ENCODE peak calls at places on chromosomes 7 and 10, in six cellular contexts. One of them, this sample, is unnamed.

GRCh38 chr10:131453772-131454634 is 142.5 kb upstream of the TCERG1L start:
- DNase-seq in mesenchymal stem cell: no peak
- DNase-seq in HCT116: peak
- DNase-seq in GM23248: peak
- DNase-seq in fibroblast of lung: peak
- DNase-seq in PC-3: peak
- DNase-seq in this sample: no peak

GRCh38 chr10:78744521-78745090 is 324.2 kb upstream of the ZMIZ1 start:
- DNase-seq in mesenchymal stem cell: peak
- DNase-seq in HCT116: no peak
- DNase-seq in GM23248: no peak
- DNase-seq in fibroblast of lung: no peak
- DNase-seq in PC-3: no peak
- DNase-seq in this sample: no peak

GRCh38 chr7:139646566-139646965 is 123.1 kb downstream of the CLEC2L start:
- DNase-seq in mesenchymal stem cell: no peak
- DNase-seq in HCT116: no peak
- DNase-seq in GM23248: no peak
- DNase-seq in fibroblast of lung: no peak
- DNase-seq in PC-3: no peak
- DNase-seq in this sample: no peak

GRCh38 chr10:102714621-102715455 is at the start of gene SFXN2:
- DNase-seq in mesenchymal stem cell: no peak
- DNase-seq in HCT116: no peak
- DNase-seq in GM23248: peak
- DNase-seq in fibroblast of lung: no peak
- DNase-seq in PC-3: peak
- DNase-seq in this sample: no peak

GRCh38 chr7:1662101-1662500 is 8.0 kb upstream of the ELFN1 start:
- DNase-seq in mesenchymal stem cell: no peak
- DNase-seq in HCT116: no peak
- DNase-seq in GM23248: no peak
- DNase-seq in fibroblast of lung: no peak
- DNase-seq in PC-3: no peak
- DNase-seq in this sample: no peak

GRCh38 chr10:3077940-3078630 is 10.7 kb downstream of the PFKP start:
- DNase-seq in mesenchymal stem cell: no peak
- DNase-seq in HCT116: no peak
- DNase-seq in GM23248: no peak
- DNase-seq in fibroblast of lung: no peak
- DNase-seq in PC-3: no peak
- DNase-seq in this sample: no peak

GRCh38 chr10:78212786-78213175 is 179.1 kb downstream of the RPS24 start:
- DNase-seq in mesenchymal stem cell: no peak
- DNase-seq in HCT116: no peak
- DNase-seq in GM23248: no peak
- DNase-seq in fibroblast of lung: no peak
- DNase-seq in PC-3: no peak
- DNase-seq in this sample: no peak

GRCh38 chr7:44078521-44078920 is 3.8 kb downstream of the POLM start:
- DNase-seq in mesenchymal stem cell: no peak
- DNase-seq in HCT116: no peak
- DNase-seq in GM23248: no peak
- DNase-seq in fibroblast of lung: no peak
- DNase-seq in PC-3: no peak
- DNase-seq in this sample: no peak

GRCh38 chr7:157495594-157495993 is 158.8 kb downstream of the DNAJB6 start:
- DNase-seq in mesenchymal stem cell: no peak
- DNase-seq in HCT116: no peak
- DNase-seq in GM23248: no peak
- DNase-seq in fibroblast of lung: no peak
- DNase-seq in PC-3: no peak
- DNase-seq in this sample: no peak

GRCh38 chr10:123967626-123968243 is 76.1 kb upstream of the CPXM2 start:
- DNase-seq in mesenchymal stem cell: peak
- DNase-seq in HCT116: peak
- DNase-seq in GM23248: peak
- DNase-seq in fibroblast of lung: peak
- DNase-seq in PC-3: peak
- DNase-seq in this sample: peak

GRCh38 chr7:155317114-155317434 is 19.4 kb downstream of the INSIG1 start:
- DNase-seq in mesenchymal stem cell: no peak
- DNase-seq in HCT116: no peak
- DNase-seq in GM23248: no peak
- DNase-seq in fibroblast of lung: no peak
- DNase-seq in PC-3: no peak
- DNase-seq in this sample: no peak

GRCh38 chr7:155315977-155316376 is 18.3 kb downstream of the INSIG1 start:
- DNase-seq in mesenchymal stem cell: no peak
- DNase-seq in HCT116: no peak
- DNase-seq in GM23248: no peak
- DNase-seq in fibroblast of lung: no peak
- DNase-seq in PC-3: no peak
- DNase-seq in this sample: no peak

GRCh38 chr7:155313082-155313481 is 15.4 kb downstream of the INSIG1 start:
- DNase-seq in mesenchymal stem cell: no peak
- DNase-seq in HCT116: no peak
- DNase-seq in GM23248: no peak
- DNase-seq in fibroblast of lung: no peak
- DNase-seq in PC-3: no peak
- DNase-seq in this sample: no peak

GRCh38 chr7:155318245-155318644 is 20.6 kb downstream of the INSIG1 start:
- DNase-seq in mesenchymal stem cell: no peak
- DNase-seq in HCT116: no peak
- DNase-seq in GM23248: no peak
- DNase-seq in fibroblast of lung: no peak
- DNase-seq in PC-3: no peak
- DNase-seq in this sample: no peak

DNA sequence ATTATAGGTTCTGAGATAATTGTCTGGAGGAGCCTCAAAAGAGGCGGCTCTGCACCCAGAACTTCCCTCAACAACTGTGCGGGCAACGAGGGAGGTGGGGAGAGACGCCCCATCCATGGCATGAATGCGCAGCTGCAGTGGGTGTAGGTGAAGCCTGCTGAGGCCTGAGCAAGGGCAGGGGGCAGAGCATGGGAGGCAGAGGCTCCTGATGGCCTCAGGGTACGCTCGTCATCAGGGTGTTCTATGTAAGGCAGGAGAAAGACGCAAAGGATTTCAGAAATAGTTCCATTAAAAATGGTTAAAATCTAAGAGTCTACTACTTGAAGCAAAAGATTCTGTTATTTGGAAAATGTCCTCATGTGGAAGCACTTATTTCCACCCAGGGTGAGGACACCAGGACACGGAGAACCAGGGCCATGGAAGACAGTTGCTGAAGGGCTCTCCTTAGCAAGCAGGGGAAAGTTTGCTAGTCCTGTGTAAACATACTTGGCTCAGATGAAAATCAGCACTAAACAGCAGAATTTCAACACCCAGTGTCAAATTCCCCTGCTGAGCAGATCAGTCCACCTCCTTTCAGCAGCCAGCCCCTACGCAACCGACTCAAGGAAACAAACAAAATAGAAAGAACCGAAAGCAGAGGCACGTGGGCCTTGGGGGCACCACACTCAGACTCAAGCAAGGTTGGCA is 18.9 kb downstream of the INSIG1 start:
- DNase-seq in mesenchymal stem cell: no peak
- DNase-seq in HCT116: no peak
- DNase-seq in GM23248: no peak
- DNase-seq in fibroblast of lung: no peak
- DNase-seq in PC-3: no peak
- DNase-seq in this sample: no peak
- H3K4me2 ChIP-seq in mesenchymal stem cell: no peak
- H3K4me2 ChIP-seq in HCT116: no peak
- H3K4me2 ChIP-seq in GM23248: no peak
- H3K4me2 ChIP-seq in fibroblast of lung: no peak
- H3K4me2 ChIP-seq in PC-3: no peak
- H3K4me2 ChIP-seq in this sample: no peak

DNA sequence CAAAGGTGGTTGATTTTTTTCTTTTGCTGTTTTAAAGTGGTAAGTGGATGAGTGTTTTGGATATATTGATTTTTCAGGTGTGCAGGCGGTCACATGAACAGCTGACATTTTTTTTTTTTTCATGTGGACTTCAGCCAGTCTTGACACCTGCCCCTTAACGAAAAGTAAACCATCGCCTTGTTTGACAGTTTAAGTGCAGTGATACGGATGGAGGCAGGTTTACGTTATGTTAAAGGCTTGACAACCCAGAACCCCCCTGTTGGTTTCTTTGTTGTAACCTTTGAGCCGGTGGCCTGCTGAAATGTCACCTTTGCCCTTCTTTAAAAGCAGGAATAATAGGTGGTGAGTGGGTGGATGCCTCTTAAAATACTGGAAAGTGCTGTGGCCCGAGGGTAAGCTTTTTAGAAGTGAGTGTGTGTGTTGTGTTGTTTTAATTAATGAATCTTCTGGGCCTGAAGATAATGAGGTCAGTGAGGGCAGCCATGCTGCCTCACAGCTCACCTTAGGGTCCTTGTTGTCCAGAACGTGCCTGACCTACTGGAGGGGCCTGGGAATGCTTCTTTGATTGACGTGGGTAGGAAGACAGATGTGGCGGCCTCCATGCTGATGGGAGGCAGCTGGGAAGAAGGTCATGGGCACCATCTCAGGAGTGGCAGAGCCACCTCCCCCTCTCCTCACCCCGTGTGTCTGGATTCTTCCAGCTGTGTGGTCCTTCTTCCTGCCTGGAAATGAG is 69.8 kb downstream of the TCF7L2 start:
- DNase-seq in mesenchymal stem cell: no peak
- DNase-seq in HCT116: no peak
- DNase-seq in GM23248: no peak
- DNase-seq in fibroblast of lung: no peak
- DNase-seq in PC-3: no peak
- DNase-seq in this sample: no peak
- H3K4me2 ChIP-seq in mesenchymal stem cell: no peak
- H3K4me2 ChIP-seq in HCT116: no peak
- H3K4me2 ChIP-seq in GM23248: no peak
- H3K4me2 ChIP-seq in fibroblast of lung: no peak
- H3K4me2 ChIP-seq in PC-3: no peak
- H3K4me2 ChIP-seq in this sample: no peak

DNA sequence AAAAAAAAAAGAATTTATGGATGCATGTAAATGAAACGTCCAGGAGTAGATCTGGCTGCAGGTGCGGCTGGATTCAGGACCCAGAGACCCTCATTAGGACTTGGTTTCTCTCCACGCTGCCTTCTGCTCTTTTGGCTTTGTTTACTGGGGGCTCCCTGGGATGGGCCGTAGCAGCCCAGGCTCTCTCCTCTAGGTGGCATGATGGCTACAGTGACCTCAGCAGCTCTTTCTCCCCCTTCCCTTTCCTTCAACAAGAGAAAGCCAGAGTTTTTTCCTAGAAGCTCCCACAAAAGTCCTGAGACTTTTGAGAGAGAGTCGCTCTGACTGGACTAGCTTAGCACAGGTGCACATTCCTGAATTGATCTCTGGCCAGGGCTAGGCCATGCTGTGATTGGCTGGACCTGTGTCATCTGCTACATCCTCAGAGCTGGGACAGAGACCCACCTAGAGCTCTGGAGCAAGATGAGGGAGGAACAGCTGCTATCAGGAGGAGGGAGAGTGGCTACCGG is 67.8 kb upstream of the PDCD4 start:
- DNase-seq in mesenchymal stem cell: peak
- DNase-seq in HCT116: no peak
- DNase-seq in GM23248: peak
- DNase-seq in fibroblast of lung: peak
- DNase-seq in PC-3: peak
- DNase-seq in this sample: peak
- H3K4me2 ChIP-seq in mesenchymal stem cell: no peak
- H3K4me2 ChIP-seq in HCT116: no peak
- H3K4me2 ChIP-seq in GM23248: no peak
- H3K4me2 ChIP-seq in fibroblast of lung: no peak
- H3K4me2 ChIP-seq in PC-3: no peak
- H3K4me2 ChIP-seq in this sample: no peak

GRCh38 chr7:132519936-132520335 is 56.3 kb downstream of the PLXNA4 start:
- DNase-seq in mesenchymal stem cell: no peak
- DNase-seq in HCT116: no peak
- DNase-seq in GM23248: peak
- DNase-seq in fibroblast of lung: no peak
- DNase-seq in PC-3: no peak
- DNase-seq in this sample: no peak
- H3K4me2 ChIP-seq in mesenchymal stem cell: no peak
- H3K4me2 ChIP-seq in HCT116: no peak
- H3K4me2 ChIP-seq in GM23248: no peak
- H3K4me2 ChIP-seq in fibroblast of lung: no peak
- H3K4me2 ChIP-seq in PC-3: no peak
- H3K4me2 ChIP-seq in this sample: no peak

GRCh38 chr7:129877146-129877792 is 75.5 kb downstream of the UBE2H start:
- DNase-seq in mesenchymal stem cell: peak
- DNase-seq in HCT116: no peak
- DNase-seq in GM23248: no peak
- DNase-seq in fibroblast of lung: no peak
- DNase-seq in PC-3: no peak
- DNase-seq in this sample: peak
- H3K4me2 ChIP-seq in mesenchymal stem cell: no peak
- H3K4me2 ChIP-seq in HCT116: peak
- H3K4me2 ChIP-seq in GM23248: peak
- H3K4me2 ChIP-seq in fibroblast of lung: no peak
- H3K4me2 ChIP-seq in PC-3: no peak
- H3K4me2 ChIP-seq in this sample: peak

GRCh38 chr7:94315011-94315410 is 79.7 kb upstream of the COL1A2 start:
- DNase-seq in mesenchymal stem cell: no peak
- DNase-seq in HCT116: no peak
- DNase-seq in GM23248: no peak
- DNase-seq in fibroblast of lung: no peak
- DNase-seq in PC-3: no peak
- DNase-seq in this sample: no peak
- H3K4me2 ChIP-seq in mesenchymal stem cell: no peak
- H3K4me2 ChIP-seq in HCT116: no peak
- H3K4me2 ChIP-seq in GM23248: peak
- H3K4me2 ChIP-seq in fibroblast of lung: no peak
- H3K4me2 ChIP-seq in PC-3: no peak
- H3K4me2 ChIP-seq in this sample: no peak

DNA sequence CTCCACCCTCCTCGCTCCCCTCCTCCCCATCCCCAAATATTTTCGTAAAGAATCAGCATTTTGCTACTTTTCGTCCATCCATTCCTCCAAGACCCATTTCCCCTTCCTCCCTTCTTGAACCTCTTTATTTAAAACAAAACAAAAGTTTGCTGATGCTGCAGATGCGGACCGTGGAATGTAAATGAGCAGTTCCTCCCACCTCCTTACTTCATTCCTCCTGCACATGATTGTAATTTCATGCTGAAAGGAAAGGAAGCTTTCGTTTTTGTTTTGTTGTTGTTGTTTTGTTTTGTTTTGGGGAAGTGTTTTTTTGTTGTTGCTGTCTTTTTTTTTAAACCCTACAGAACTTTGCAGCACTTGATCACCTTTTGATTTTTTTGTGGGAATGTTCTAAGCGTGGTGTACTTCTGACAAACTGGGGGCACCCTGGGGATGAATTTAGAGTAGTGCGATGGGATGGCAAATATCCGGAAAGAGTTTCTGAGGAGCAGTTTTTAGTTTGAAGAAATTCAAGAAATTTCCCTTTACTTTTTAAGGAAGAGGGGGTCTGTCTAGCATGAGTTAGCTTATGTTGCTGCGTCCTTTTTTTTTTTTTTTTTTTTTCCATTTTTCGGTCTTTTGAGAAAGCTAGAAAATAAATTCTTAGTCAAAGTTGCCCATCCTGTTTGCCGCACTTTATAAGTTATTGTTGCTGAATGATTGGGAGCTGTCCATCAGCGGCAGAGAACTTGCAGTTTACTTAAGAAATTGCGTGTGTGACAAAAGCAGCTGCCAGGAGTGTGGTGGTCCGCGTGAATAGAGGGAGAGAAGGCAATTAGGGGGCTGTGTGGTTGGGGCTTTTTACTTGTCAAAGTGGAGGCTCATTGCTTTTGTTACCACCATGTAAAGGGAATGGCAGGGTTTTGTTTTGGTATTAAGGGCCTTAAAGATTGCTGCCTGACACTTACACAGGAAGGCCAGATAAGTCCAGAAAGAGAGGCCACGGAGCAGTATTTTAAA is 177.5 kb downstream of the TCF7L2 start:
- DNase-seq in mesenchymal stem cell: peak
- DNase-seq in HCT116: no peak
- DNase-seq in GM23248: peak
- DNase-seq in fibroblast of lung: no peak
- DNase-seq in PC-3: no peak
- DNase-seq in this sample: no peak
- H3K4me2 ChIP-seq in mesenchymal stem cell: peak
- H3K4me2 ChIP-seq in HCT116: no peak
- H3K4me2 ChIP-seq in GM23248: peak
- H3K4me2 ChIP-seq in fibroblast of lung: peak
- H3K4me2 ChIP-seq in PC-3: peak
- H3K4me2 ChIP-seq in this sample: peak

This sample was measured in mammary epithelial cell.